ENCODE peak calls at places on chromosomes 5 and 9, in four cellular contexts. One of them, this sample, is unnamed.

GRCh38 chr9:26723486-26723885 is 169.1 kb downstream of the CAAP1 start:
- DNase-seq in amniotic stem cell: no peak
- DNase-seq in endothelial cell: peak; percentile 80
- DNase-seq in H4: peak; percentile 58
- DNase-seq in this sample: peak; percentile 2

GRCh38 chr5:168315991-168316578 is 24.6 kb downstream of the WWC1 start:
- DNase-seq in H4: no peak
- DNase-seq in amniotic stem cell: no peak
- DNase-seq in endothelial cell: no peak
- DNase-seq in this sample: no peak

GRCh38 chr5:135625961-135626360 is 47.2 kb upstream of the CXCL14 start:
- DNase-seq in endothelial cell: no peak
- DNase-seq in H4: no peak
- DNase-seq in amniotic stem cell: no peak
- DNase-seq in this sample: no peak

GRCh38 chr5:140302786-140303639 is at the start of gene PFDN1:
- DNase-seq in H4: peak; percentile 90
- DNase-seq in endothelial cell: peak; percentile 89
- DNase-seq in amniotic stem cell: peak; percentile 94
- DNase-seq in this sample: peak; percentile 96

GRCh38 chr5:128271859-128272446 is 188.4 kb downstream of the SLC12A2 start:
- DNase-seq in endothelial cell: no peak
- DNase-seq in H4: peak; percentile 58
- DNase-seq in amniotic stem cell: peak; percentile 52
- DNase-seq in this sample: peak; percentile 3

GRCh38 chr5:54845567-54845941 is 139.8 kb downstream of the ESM1 start:
- DNase-seq in amniotic stem cell: no peak
- DNase-seq in H4: no peak
- DNase-seq in endothelial cell: no peak
- DNase-seq in this sample: peak; percentile 21

GRCh38 chr5:141903261-141903660 is 20.4 kb upstream of the DELE1 start:
- DNase-seq in endothelial cell: no peak
- DNase-seq in amniotic stem cell: no peak
- DNase-seq in H4: no peak
- DNase-seq in this sample: no peak

GRCh38 chr5:123087173-123088030 is 1.6 kb upstream of the PRDM6 start:
- DNase-seq in H4: no peak
- DNase-seq in endothelial cell: no peak
- DNase-seq in amniotic stem cell: no peak
- DNase-seq in this sample: no peak

GRCh38 chr5:160133071-160133917 is 14.0 kb upstream of the PWWP2A start:
- DNase-seq in H4: no peak
- DNase-seq in amniotic stem cell: no peak
- DNase-seq in endothelial cell: peak; percentile 8
- DNase-seq in this sample: no peak

GRCh38 chr5:1506242-1507015 is 17.3 kb downstream of the LPCAT1 start:
- DNase-seq in H4: no peak
- DNase-seq in amniotic stem cell: no peak
- DNase-seq in endothelial cell: no peak
- DNase-seq in this sample: no peak

GRCh38 chr9:116959775-116960174 is 272.7 kb downstream of the TRIM32 start:
- DNase-seq in endothelial cell: no peak
- DNase-seq in H4: no peak
- DNase-seq in amniotic stem cell: no peak
- DNase-seq in this sample: no peak

GRCh38 chr9:125341566-125341965 is 79.9 kb downstream of the GAPVD1 start:
- DNase-seq in endothelial cell: no peak
- DNase-seq in amniotic stem cell: no peak
- DNase-seq in H4: no peak
- DNase-seq in this sample: no peak

GRCh38 chr5:178334856-178335255 is 102.3 kb upstream of the PHYKPL start:
- DNase-seq in H4: no peak
- DNase-seq in endothelial cell: no peak
- DNase-seq in amniotic stem cell: no peak
- DNase-seq in this sample: no peak

GRCh38 chr9:92668746-92669526 is 995 bp downstream of the IPPK start:
- DNase-seq in amniotic stem cell: no peak
- DNase-seq in endothelial cell: peak; percentile 46
- DNase-seq in H4: no peak
- DNase-seq in this sample: peak; percentile 51

GRCh38 chr5:173922527-173922926 is 34.4 kb downstream of the CPEB4 start:
- DNase-seq in endothelial cell: no peak
- DNase-seq in amniotic stem cell: no peak
- DNase-seq in H4: no peak
- DNase-seq in this sample: no peak

GRCh38 chr5:139708877-139709586 is 60.9 kb downstream of the CXXC5 start:
- DNase-seq in H4: peak; percentile 82
- DNase-seq in amniotic stem cell: no peak
- DNase-seq in endothelial cell: peak; percentile 44
- DNase-seq in this sample: peak; percentile 41

GRCh38 chr5:75600535-75600934 is 10.7 kb upstream of the ANKDD1B start:
- DNase-seq in H4: no peak
- DNase-seq in endothelial cell: no peak
- DNase-seq in amniotic stem cell: no peak
- DNase-seq in this sample: no peak

GRCh38 chr9:37379835-37380234 is 42.7 kb upstream of the GRHPR start:
- DNase-seq in H4: no peak
- DNase-seq in endothelial cell: no peak
- DNase-seq in amniotic stem cell: no peak
- DNase-seq in this sample: no peak

GRCh38 chr9:104895572-104895971 is 32.4 kb downstream of the ABCA1 start:
- DNase-seq in H4: peak; percentile 52
- DNase-seq in amniotic stem cell: peak; percentile 57
- DNase-seq in endothelial cell: no peak
- DNase-seq in this sample: no peak